ENCODE peak calls at places on chromosomes 13 and 19, in eight cellular contexts. N is activated naive CD4-positive, alpha-beta T cell treated with anti-CD3 and anti-CD28 coated beads, Interleukin-2, amount 50 U/mL, for 72 hours; G is H54; X is mucosa of descending colon; V is foreskin fibroblast; R is A673; L is NCI-H1105 treated with DMSO at 0.1 percent for 48 hours; S is AG04449. Y is an unnamed sample.

GRCh38 chr13:75165543-75166230 is 316.3 kb downstream of the TBC1D4 start:
- DNase-seq in N (no peak), G (no peak), X (no peak), V (peak), R (no peak), L (no peak), S (no peak), Y (no peak)

GRCh38 chr13:113168211-113168610 is 9.8 kb downstream of the PROZ start:
- DNase-seq in N (no peak), G (no peak), X (no peak), V (no peak), R (no peak), L (no peak), S (no peak), Y (no peak)

GRCh38 chr19:9914315-9915207 is 21.8 kb downstream of the OLFM2 start:
- DNase-seq in N (peak), G (peak), X (peak), V (peak), R (peak), L (peak), S (peak), Y (peak)

GRCh38 chr13:32255744-32256120 is 59.4 kb downstream of the ZAR1L start:
- DNase-seq in N (no peak), G (no peak), X (no peak), V (no peak), R (peak), L (no peak), S (no peak), Y (no peak)

GRCh38 chr19:36392916-36393673 is 14.1 kb upstream of the ZFP14 start:
- DNase-seq in N (no peak), G (no peak), X (no peak), V (no peak), R (no peak), L (no peak), S (no peak), Y (no peak)

GRCh38 chr19:53091413-53091812 is 11.8 kb downstream of the ZNF160 start:
- DNase-seq in N (no peak), G (no peak), X (no peak), V (no peak), R (no peak), L (no peak), S (no peak), Y (no peak)

GRCh38 chr13:23652909-23653726 is 82.9 kb downstream of the TNFRSF19 start:
- DNase-seq in N (no peak), G (no peak), X (no peak), V (peak), R (no peak), L (no peak), S (no peak), Y (no peak)

GRCh38 chr13:48156466-48156865 is 61.6 kb upstream of the MED4 start:
- DNase-seq in N (peak), G (no peak), X (peak), V (no peak), R (peak), L (no peak), S (no peak), Y (peak)

GRCh38 chr19:3319643-3320353 is 46.6 kb upstream of the NFIC start:
- DNase-seq in N (no peak), G (no peak), X (no peak), V (no peak), R (peak), L (no peak), S (no peak), Y (no peak)

GRCh38 chr13:75946746-75947397 is 310.7 kb downstream of the LMO7 start:
- DNase-seq in N (no peak), G (no peak), X (no peak), V (no peak), R (no peak), L (no peak), S (no peak), Y (no peak)

GRCh38 chr19:5940260-5941208 is 26.5 kb downstream of the CAPS start:
- DNase-seq in N (no peak), G (no peak), X (no peak), V (no peak), R (no peak), L (no peak), S (no peak), Y (no peak)

GRCh38 chr13:51723529-51723928 is 80.4 kb downstream of the DHRS12 start:
- DNase-seq in N (no peak), G (no peak), X (no peak), V (no peak), R (no peak), L (no peak), S (no peak), Y (no peak)

GRCh38 chr13:48804836-48805601 is 151.3 kb downstream of the CYSLTR2 start:
- DNase-seq in N (no peak), G (no peak), X (no peak), V (peak), R (no peak), L (no peak), S (no peak), Y (no peak)

GRCh38 chr19:28596561-28597071 is 616.3 kb downstream of the UQCRFS1 start:
- DNase-seq in N (no peak), G (no peak), X (no peak), V (no peak), R (no peak), L (no peak), S (no peak), Y (no peak)

GRCh38 chr19:45113628-45114027 is 20.6 kb downstream of the PPP1R37 start:
- DNase-seq in N (no peak), G (no peak), X (peak), V (no peak), R (no peak), L (peak), S (no peak), Y (no peak)

GRCh38 chr13:100473087-100473486 is 115.5 kb downstream of the GGACT start:
- DNase-seq in N (no peak), G (no peak), X (no peak), V (no peak), R (no peak), L (no peak), S (no peak), Y (no peak)

GRCh38 chr19:33438987-33439781 is 65.7 kb downstream of the CEBPG start:
- DNase-seq in N (no peak), G (no peak), X (peak), V (no peak), R (no peak), L (no peak), S (no peak), Y (no peak)

GRCh38 chr19:16889429-16889882 is 657 bp downstream of the F2RL3 start:
- DNase-seq in N (no peak), G (no peak), X (peak), V (no peak), R (no peak), L (no peak), S (no peak), Y (no peak)

GRCh38 chr19:49860716-49861100 is 6.7 kb downstream of the PNKP start:
- DNase-seq in N (peak), G (no peak), X (no peak), V (no peak), R (no peak), L (no peak), S (no peak), Y (no peak)

GRCh38 chr13:49584771-49585182 is 581 bp downstream of the RCBTB1 start:
- DNase-seq in N (no peak), G (no peak), X (no peak), V (no peak), R (no peak), L (peak), S (no peak), Y (no peak)

GRCh38 chr13:42101821-42102580 is 53.6 kb downstream of the DGKH start:
- DNase-seq in N (no peak), G (no peak), X (no peak), V (no peak), R (no peak), L (no peak), S (no peak), Y (no peak)

GRCh38 chr13:52750713-52751112 is 11.1 kb upstream of the CNMD start:
- DNase-seq in N (no peak), G (no peak), X (no peak), V (no peak), R (no peak), L (no peak), S (no peak), Y (no peak)

GRCh38 chr19:30360378-30361106 is 11.6 kb upstream of the ZNF536 start:
- DNase-seq in N (no peak), G (no peak), X (no peak), V (no peak), R (peak), L (no peak), S (no peak), Y (no peak)

GRCh38 chr19:15038304-15038703 is 11.0 kb upstream of the CASP14 start:
- DNase-seq in N (no peak), G (no peak), X (no peak), V (no peak), R (peak), L (no peak), S (no peak), Y (no peak)

GRCh38 chr13:43263047-43263446 is 239.7 kb downstream of the DNAJC15 start:
- DNase-seq in N (no peak), G (no peak), X (no peak), V (no peak), R (no peak), L (no peak), S (no peak), Y (no peak)

GRCh38 chr13:99416411-99417121 is 84.7 kb upstream of the TM9SF2 start:
- DNase-seq in N (peak), G (no peak), X (no peak), V (no peak), R (no peak), L (no peak), S (no peak), Y (no peak)

GRCh38 chr13:35499131-35500051 is 22.9 kb upstream of the MAB21L1 start:
- DNase-seq in N (no peak), G (no peak), X (no peak), V (no peak), R (no peak), L (peak), S (no peak), Y (no peak)

GRCh38 chr13:89205856-89206255 is 1534.7 kb downstream of the SLITRK5 start:
- DNase-seq in N (no peak), G (no peak), X (no peak), V (no peak), R (no peak), L (no peak), S (no peak), Y (no peak)